ENCODE peak calls at places on chromosomes 13 and 19, in nine cellular contexts. X is IMR-90, B is K562, A is fibroblast of lung, D is neuronal stem cell, W is hepatocyte, K is H9, I is DND-41, Q is mesendoderm. R is an unnamed sample. For H3K4me1, the result is how much of the 10 kb centered on the place peaks cover.

GRCh38 chr13:42327725-42328124 is 55.8 kb downstream of the AKAP11 start:
- DNase-seq in X (no peak), B (no peak), A (no peak), D (no peak), W (no peak), K (no peak), I (no peak), Q (peak), R (no peak)

GRCh38 chr19:48756686-48757085 is 1.4 kb downstream of the FGF21 start:
- DNase-seq in X (no peak), B (no peak), A (no peak), D (no peak), W (no peak), K (no peak), I (no peak), Q (no peak), R (no peak)

GRCh38 chr13:65112123-65113075 is 2117.7 kb downstream of the PCDH9 start:
- DNase-seq in X (peak), B (no peak), A (no peak), D (no peak), W (no peak), K (no peak), I (no peak), Q (no peak), R (no peak)

GRCh38 chr13:65868106-65868505 is 1362.0 kb downstream of the PCDH9 start:
- DNase-seq in X (no peak), B (no peak), A (no peak), D (no peak), W (no peak), K (no peak), I (no peak), Q (no peak), R (no peak)

GRCh38 chr19:49490287-49491029 is 3.0 kb downstream of the RPL13A start:
- DNase-seq in X (no peak), B (peak), A (no peak), D (no peak), W (no peak), K (peak), I (no peak), Q (no peak), R (peak)

GRCh38 chr13:49594576-49594975 is 9.2 kb upstream of the RCBTB1 start:
- DNase-seq in X (no peak), B (no peak), A (no peak), D (no peak), W (no peak), K (no peak), I (no peak), Q (no peak), R (no peak)

GRCh38 chr19:18568367-18568766 is 3.3 kb upstream of the UBA52 start:
- DNase-seq in X (no peak), B (no peak), A (no peak), D (no peak), W (no peak), K (no peak), I (no peak), Q (no peak), R (no peak)

GRCh38 chr19:30097746-30098280 is 155.8 kb downstream of the URI1 start:
- DNase-seq in X (no peak), B (no peak), A (no peak), D (no peak), W (no peak), K (no peak), I (no peak), Q (no peak), R (no peak)

GRCh38 chr19:54462072-54462712 is 1.4 kb downstream of the LENG9 start:
- DNase-seq in X (no peak), B (no peak), A (no peak), D (no peak), W (no peak), K (peak), I (no peak), Q (no peak), R (no peak)

GRCh38 chr13:60152114-60152513 is 11.6 kb downstream of the DIAPH3 start:
- DNase-seq in X (peak), B (no peak), A (no peak), D (no peak), W (no peak), K (no peak), I (no peak), Q (no peak), R (no peak)

GRCh38 chr19:54560881-54561385 is 12.7 kb upstream of the LILRA2 start:
- DNase-seq in X (no peak), B (no peak), A (no peak), D (no peak), W (no peak), K (no peak), I (no peak), Q (no peak), R (no peak)

GRCh38 chr13:106129273-106129672 is 406.2 kb downstream of the EFNB2 start:
- DNase-seq in X (no peak), B (no peak), A (no peak), D (no peak), W (no peak), K (no peak), I (no peak), Q (no peak), R (no peak)

GRCh38 chr13:99425485-99426341 is 75.6 kb upstream of the TM9SF2 start:
- DNase-seq in X (no peak), B (no peak), A (no peak), D (no peak), W (no peak), K (peak), I (peak), Q (no peak), R (peak)

GRCh38 chr19:38218204-38218603 is 5.8 kb downstream of the DPF1 start:
- DNase-seq in X (no peak), B (no peak), A (no peak), D (no peak), W (no peak), K (no peak), I (no peak), Q (no peak), R (no peak)

GRCh38 chr19:42122691-42123607 is 9.3 kb downstream of the POU2F2 start:
- DNase-seq in X (no peak), B (no peak), A (no peak), D (no peak), W (no peak), K (no peak), I (no peak), Q (no peak), R (peak)

GRCh38 chr19:28196961-28197360 is 1016.0 kb downstream of the UQCRFS1 start:
- DNase-seq in X (no peak), B (no peak), A (no peak), D (no peak), W (no peak), K (no peak), I (no peak), Q (no peak), R (no peak)

GRCh38 chr13:34748078-34748477 is 194.0 kb upstream of the NBEA start:
- DNase-seq in X (no peak), B (no peak), A (peak), D (no peak), W (no peak), K (no peak), I (no peak), Q (no peak), R (no peak)

GRCh38 chr13:97934590-97934989 is 18.9 kb upstream of the IPO5 start:
- DNase-seq in X (no peak), B (no peak), A (no peak), D (no peak), W (no peak), K (no peak), I (no peak), Q (peak), R (no peak)

GRCh38 chr19:45059258-45059965 is 16.9 kb downstream of the ZNF296 start:
- DNase-seq in X (peak), B (peak), A (peak), D (peak), W (peak), K (peak), I (peak), Q (peak), R (peak)

GRCh38 chr13:39811051-39811450 is 155.6 kb downstream of the COG6 start:
- DNase-seq in X (no peak), B (no peak), A (no peak), D (no peak), W (no peak), K (no peak), I (no peak), Q (no peak), R (no peak)

GRCh38 chr19:56934438-56935090 is 94.0 kb upstream of the PEG3 start:
- DNase-seq in X (no peak), B (no peak), A (no peak), D (no peak), W (no peak), K (no peak), I (no peak), Q (no peak), R (no peak)

GRCh38 chr13:78309497-78310180 is 293.7 kb downstream of the POU4F1 start:
- DNase-seq in X (no peak), B (no peak), A (no peak), D (no peak), W (no peak), K (no peak), I (no peak), Q (no peak), R (no peak)

GRCh38 chr19:39937094-39937493 is 2.7 kb upstream of the FCGBP start:
- DNase-seq in X (no peak), B (no peak), A (no peak), D (no peak), W (no peak), K (no peak), I (no peak), Q (no peak), R (no peak)

GRCh38 chr13:106047859-106048258 is 487.6 kb downstream of the EFNB2 start:
- DNase-seq in X (peak), B (no peak), A (no peak), D (no peak), W (no peak), K (no peak), I (no peak), Q (no peak), R (no peak)

GRCh38 chr13:30504081-30504480 is 38.3 kb upstream of the HMGB1 start:
- DNase-seq in X (peak), B (peak), A (peak), D (no peak), W (no peak), K (no peak), I (peak), Q (no peak), R (no peak)

GRCh38 chr19:7904074-7905020 is 670 bp downstream of the MAP2K7 start:
- DNase-seq in X (no peak), B (peak), A (no peak), D (no peak), W (peak), K (no peak), I (no peak), Q (peak), R (peak)

GRCh38 chr13:113672002-113672651 is 5.1 kb downstream of the GRK1 start:
- DNase-seq in X (no peak), B (no peak), A (no peak), D (no peak), W (no peak), K (no peak), I (no peak), Q (no peak), R (no peak)

GRCh38 chr13:80307401-80307987 is 33.4 kb downstream of the SPRY2 start:
- DNase-seq in X (no peak), B (no peak), A (no peak), D (no peak), W (no peak), K (no peak), I (no peak), Q (no peak), R (no peak)
- H3K4me2 ChIP-seq in X (peak), B (no peak), A (peak), D (no peak), W (no peak), K (no peak), I (no peak), Q (no peak), R (no peak)

GRCh38 chr13:32430018-32430747 is 2.3 kb upstream of the N4BP2L1 start:
- DNase-seq in X (peak), B (no peak), A (no peak), D (no peak), W (no peak), K (no peak), I (no peak), Q (no peak), R (no peak)
- H3K4me1 ChIP-seq in X (under half), B (under half), A (under half), D (under half), W (under half), K (under half), I (half or more), Q (under half), R (under half)

DNA sequence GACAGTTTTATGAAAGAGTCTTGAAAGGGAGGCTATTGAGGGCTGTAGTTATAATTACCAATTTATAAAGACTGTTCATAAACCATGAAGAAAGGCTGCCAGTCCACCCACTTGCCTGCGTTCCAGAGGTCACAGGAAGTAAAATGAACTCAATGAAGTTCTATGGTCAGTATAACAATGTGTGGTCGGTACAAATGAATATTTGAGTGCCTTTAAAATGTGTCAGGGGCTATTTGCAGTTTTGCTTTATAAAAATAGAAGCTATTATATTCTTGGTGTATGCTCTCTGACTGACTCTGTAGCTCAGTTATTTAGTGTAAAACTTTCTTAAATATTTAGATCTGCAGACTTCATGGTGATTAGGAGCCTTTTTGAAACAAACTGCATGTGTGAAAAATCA is 47.0 kb downstream of the ESD start:
- DNase-seq in X (peak), B (no peak), A (no peak), D (no peak), W (no peak), K (no peak), I (no peak), Q (no peak), R (no peak)
- H3K4me2 ChIP-seq in X (no peak), B (no peak), A (no peak), D (no peak), W (no peak), K (no peak), I (no peak), Q (no peak), R (no peak)

DNA sequence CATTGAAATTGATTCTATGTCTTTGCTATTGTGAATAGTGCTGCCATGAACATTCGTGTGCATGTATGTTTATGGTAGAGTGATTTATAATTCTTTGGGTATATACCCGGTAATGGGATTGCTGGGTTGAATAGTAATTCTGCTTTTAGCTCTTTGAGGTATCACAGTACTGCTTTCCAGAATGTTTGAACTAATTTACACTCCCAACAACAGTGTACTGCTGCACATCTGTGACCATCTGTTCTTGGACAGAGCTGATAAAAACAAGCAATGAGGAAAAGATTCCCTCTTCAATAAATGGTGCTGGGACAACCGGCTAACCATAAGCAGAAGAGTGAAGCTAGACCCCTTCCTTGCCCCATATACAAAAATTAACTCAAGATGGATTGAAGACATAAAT is 231.0 kb downstream of the MYO16 start:
- DNase-seq in X (no peak), B (no peak), A (no peak), D (no peak), W (no peak), K (no peak), I (no peak), Q (no peak), R (no peak)
- H3K4me1 ChIP-seq in X (under half), B (under half), A (under half), D (under half), W (under half), K (under half), I (under half), Q (under half), R (under half)

DNA sequence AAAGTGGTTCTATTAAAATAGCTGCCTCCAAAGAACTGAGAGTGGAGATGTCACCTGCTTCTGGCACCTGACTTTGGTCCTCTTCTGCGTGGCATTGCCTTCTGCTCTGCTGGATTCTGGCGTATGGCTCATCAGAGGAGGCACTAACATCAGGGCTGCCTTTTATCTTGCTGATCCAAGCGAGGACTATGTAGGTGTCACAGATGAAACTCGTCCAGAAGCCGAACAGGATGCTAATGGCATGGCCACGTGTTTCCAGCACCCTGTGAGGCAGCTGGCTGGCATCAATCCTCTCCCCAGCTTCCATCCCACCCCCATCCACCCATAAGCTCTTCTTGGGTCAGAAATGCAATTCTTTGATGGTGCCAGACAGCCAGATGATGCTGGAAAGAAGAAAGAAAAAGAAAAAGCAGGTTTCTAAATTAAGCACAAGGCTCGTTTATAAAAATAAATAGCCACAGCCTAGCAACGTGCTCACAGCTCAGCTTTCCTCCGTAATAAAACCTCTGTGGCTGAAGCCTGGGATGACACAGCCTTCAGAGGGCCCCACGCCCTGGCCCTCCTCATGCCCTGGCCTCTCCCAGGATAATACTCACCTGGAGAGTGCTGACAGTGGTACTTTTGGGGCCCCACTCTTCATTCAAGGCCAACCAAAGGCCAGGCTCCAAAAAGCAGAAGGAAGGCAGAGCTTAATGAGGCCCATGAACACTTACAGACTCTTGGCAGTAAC is 212.9 kb upstream of the SERP2 start:
- DNase-seq in X (peak), B (no peak), A (peak), D (no peak), W (peak), K (no peak), I (no peak), Q (no peak), R (no peak)
- H3K4me2 ChIP-seq in X (no peak), B (no peak), A (no peak), D (no peak), W (peak), K (no peak), I (no peak), Q (no peak), R (no peak)

GRCh38 chr13:51819544-51819943 is 15.6 kb upstream of the DHRS12 start:
- DNase-seq in X (no peak), B (no peak), A (no peak), D (no peak), W (no peak), K (no peak), I (no peak), Q (no peak), R (no peak)

GRCh38 chr13:51817717-51818116 is 13.8 kb upstream of the DHRS12 start:
- DNase-seq in X (no peak), B (no peak), A (no peak), D (no peak), W (no peak), K (no peak), I (no peak), Q (no peak), R (no peak)

GRCh38 chr13:51818771-51819511 is 15.0 kb upstream of the DHRS12 start:
- DNase-seq in X (peak), B (no peak), A (peak), D (no peak), W (no peak), K (no peak), I (no peak), Q (no peak), R (no peak)

GRCh38 chr13:51816604-51817254 is 12.8 kb upstream of the DHRS12 start:
- DNase-seq in X (no peak), B (peak), A (no peak), D (no peak), W (no peak), K (no peak), I (no peak), Q (no peak), R (no peak)

GRCh38 chr13:51818276-51818675 is 14.3 kb upstream of the DHRS12 start:
- DNase-seq in X (no peak), B (no peak), A (no peak), D (no peak), W (no peak), K (no peak), I (no peak), Q (no peak), R (no peak)
- H3K4me1 ChIP-seq in X (under half), B (under half), A (under half), D (under half), W (under half), K (under half), I (under half), Q (under half), R (half or more)

DNA sequence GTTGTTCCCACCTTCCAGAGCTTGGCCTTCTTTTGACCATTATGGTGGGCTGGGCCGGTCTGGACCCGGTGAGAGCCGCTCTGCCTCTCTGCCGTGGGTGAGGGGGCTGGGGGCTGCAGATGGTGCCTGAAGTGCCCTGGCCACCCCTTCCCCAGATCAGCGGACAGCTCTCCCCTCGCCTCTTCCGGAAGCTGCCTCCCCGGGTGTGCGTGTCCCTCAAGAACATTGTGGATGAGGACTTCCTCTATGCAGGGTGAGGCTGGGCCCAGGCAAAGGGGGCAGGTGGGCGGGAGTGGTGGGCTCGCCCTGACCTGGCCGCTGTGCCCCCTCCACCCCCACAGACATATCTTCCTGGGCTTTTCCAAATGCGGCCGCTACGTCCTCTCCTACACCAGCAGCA is 1.9 kb downstream of the DCAF15 start:
- DNase-seq in X (no peak), B (no peak), A (no peak), D (no peak), W (no peak), K (no peak), I (no peak), Q (no peak), R (no peak)
- H3K4me2 ChIP-seq in X (no peak), B (no peak), A (no peak), D (no peak), W (peak), K (no peak), I (peak), Q (no peak), R (peak)

R was measured in OCI-LY7.